ENCODE peak calls at places on chromosome 7, in seven cellular contexts. M, E, L, S, T, U and B are unnamed samples.

GRCh38 chr7:24102988-24103387 is 181.0 kb upstream of the NPY start:
- DNase-seq in M (no peak), E (no peak), L (no peak), S (no peak), T (no peak), U (no peak), B (no peak)

GRCh38 chr7:35024298-35024697 is 13.0 kb downstream of the DPY19L1 start:
- DNase-seq in M (no peak), E (no peak), L (no peak), S (no peak), T (no peak), U (no peak), B (no peak)

GRCh38 chr7:22931011-22931410 is 82.9 kb downstream of the HYCC1 start:
- DNase-seq in M (no peak), E (no peak), L (peak), S (no peak), T (no peak), U (no peak), B (peak)

GRCh38 chr7:112791465-112792168 is 1.4 kb upstream of the TMEM168 start:
- DNase-seq in M (no peak), E (no peak), L (no peak), S (no peak), T (no peak), U (no peak), B (no peak)

GRCh38 chr7:101114492-101114891 is 12.4 kb upstream of the SERPINE1 start:
- DNase-seq in M (no peak), E (no peak), L (no peak), S (no peak), T (peak), U (no peak), B (no peak)

GRCh38 chr7:131950758-131951157 is 394.3 kb upstream of the PODXL start:
- DNase-seq in M (no peak), E (no peak), L (peak), S (no peak), T (no peak), U (no peak), B (no peak)

GRCh38 chr7:105198223-105198622 is 184.2 kb downstream of the KMT2E start:
- DNase-seq in M (no peak), E (no peak), L (peak), S (no peak), T (peak), U (peak), B (peak)

GRCh38 chr7:36565792-36566356 is 158.4 kb downstream of the AOAH start:
- DNase-seq in M (no peak), E (no peak), L (no peak), S (no peak), T (no peak), U (no peak), B (peak)

GRCh38 chr7:94179466-94179865 is 175.3 kb upstream of the BET1 start:
- DNase-seq in M (no peak), E (no peak), L (no peak), S (no peak), T (no peak), U (no peak), B (no peak)

DNA sequence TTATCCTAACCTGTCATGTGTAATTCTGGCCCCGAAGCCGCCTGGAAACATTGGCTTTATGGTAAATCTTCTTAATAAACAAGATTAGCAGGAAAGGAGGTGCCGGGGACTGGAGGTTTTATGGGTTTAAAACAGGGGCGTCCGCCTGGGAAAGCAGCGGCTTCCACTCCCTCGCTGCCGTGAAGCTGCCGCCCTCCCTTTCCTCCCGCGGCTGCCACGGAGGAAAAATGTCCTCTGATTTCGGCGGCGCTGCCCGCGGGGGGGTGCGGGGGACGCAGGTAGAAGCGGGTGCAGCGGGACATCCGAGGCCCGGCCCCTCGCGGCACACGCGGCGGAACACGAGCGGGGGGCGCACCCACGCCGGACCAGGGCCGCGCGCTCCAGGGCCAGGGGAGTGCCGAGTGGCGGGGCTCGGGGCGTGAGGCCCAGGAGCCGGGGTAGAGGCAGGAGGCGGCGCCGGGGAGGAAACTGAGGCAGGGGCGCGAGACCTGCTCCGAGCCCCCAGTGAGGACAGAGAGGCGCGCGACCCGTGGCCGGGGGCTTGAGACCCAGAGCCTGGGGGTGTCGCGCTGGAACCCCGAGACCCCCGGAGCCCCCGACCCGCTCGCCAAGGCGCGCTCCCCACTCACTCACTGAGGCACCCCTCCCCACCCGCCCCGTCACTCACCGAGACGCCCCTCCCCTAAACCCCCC is 978 bp downstream of the PTPRN2 start:
- DNase-seq in M (no peak), E (no peak), L (no peak), S (no peak), T (no peak), U (peak), B (no peak)
- H3K4me3 ChIP-seq in M (no peak), E (no peak), L (no peak), S (no peak), T (no peak), U (peak), B (no peak)

GRCh38 chr7:135740868-135741267 is 7.7 kb downstream of the FAM180A start:
- DNase-seq in M (no peak), E (no peak), L (no peak), S (no peak), T (no peak), U (no peak), B (no peak)

GRCh38 chr7:135734343-135734689 is 6.3 kb upstream of the SLC13A4 start:
- DNase-seq in M (no peak), E (no peak), L (no peak), S (no peak), T (no peak), U (no peak), B (no peak)

GRCh38 chr7:135733603-135734342 is 5.8 kb upstream of the SLC13A4 start:
- DNase-seq in M (no peak), E (no peak), L (no peak), S (no peak), T (no peak), U (no peak), B (no peak)

GRCh38 chr7:135741905-135742304 is 6.7 kb downstream of the FAM180A start:
- DNase-seq in M (no peak), E (no peak), L (no peak), S (no peak), T (no peak), U (no peak), B (no peak)

DNA sequence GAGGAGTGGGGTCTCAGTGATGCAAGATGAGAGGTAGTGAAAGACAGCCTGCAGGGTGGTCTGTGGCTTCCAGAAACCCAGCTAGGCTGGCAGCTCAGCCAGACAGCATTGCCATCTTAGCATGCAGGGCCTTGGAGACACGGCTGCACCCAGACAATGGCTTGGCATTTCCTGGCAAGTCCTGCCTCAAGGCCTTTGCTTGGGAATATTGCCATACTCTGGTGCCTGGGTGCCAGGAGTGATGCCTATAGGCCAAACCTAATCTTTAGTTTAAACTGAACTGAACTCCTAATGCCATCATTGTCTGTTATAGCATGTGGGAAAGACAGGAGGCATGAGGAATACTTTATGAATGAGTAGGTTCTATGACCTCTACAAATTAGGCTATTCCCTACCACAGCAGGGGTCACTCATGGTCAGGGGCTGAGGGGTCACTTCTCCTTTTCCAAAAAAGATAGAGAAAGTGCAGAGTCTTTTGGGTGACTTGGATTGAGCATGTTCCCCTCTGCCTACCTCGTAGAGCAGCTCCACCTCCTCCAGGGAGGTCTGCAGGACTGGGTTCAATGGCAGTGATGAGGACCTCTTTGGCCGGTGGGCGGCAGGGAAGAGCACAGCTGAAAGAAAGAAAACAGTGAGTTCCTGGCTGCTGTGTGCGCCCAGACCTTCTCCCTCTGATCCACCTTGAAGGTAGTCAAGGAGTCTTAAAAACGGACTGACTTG is 8.8 kb upstream of the SLC13A4 start:
- DNase-seq in M (no peak), E (no peak), L (no peak), S (no peak), T (no peak), U (no peak), B (no peak)
- TF ChIP-seq CTCF in M (no peak), E (no peak), L (no peak), S (no peak), T (no peak), U (no peak), B (no peak)

DNA sequence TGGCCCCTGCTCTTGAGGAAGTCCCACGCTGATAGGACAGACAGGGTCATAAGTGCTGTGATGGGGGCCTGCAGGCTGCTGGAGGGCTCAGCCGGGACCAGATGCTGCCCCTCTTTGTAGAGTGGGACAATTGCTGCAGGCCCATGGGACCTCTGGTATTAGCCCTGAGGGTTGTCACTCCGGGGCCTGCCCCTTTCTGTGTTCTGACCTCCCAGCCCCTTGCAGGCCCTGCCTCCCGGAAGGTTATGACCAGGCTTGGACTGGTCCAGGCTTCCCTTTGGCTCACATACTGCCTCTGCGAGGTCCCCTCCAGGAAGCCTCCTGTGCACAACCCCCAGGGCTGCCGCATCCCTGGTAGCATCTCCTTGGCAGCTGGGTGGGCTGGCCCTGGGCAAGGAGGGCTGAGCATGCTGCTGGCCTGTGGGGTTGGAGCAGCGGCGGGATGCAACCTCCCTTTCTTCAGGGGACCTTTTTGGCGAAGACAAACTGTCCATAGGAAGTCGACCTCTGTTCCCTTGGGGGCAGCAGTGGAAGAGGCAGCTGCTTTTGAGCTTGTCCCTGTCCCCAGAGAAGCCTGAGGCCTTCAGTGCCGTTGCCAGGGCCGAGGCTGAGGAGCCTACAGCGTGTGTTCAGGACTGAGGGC is 8.8 kb downstream of the LIMK1 start:
- DNase-seq in M (no peak), E (no peak), L (no peak), S (no peak), T (no peak), U (no peak), B (no peak)
- H3K4me3 ChIP-seq in M (no peak), E (no peak), L (no peak), S (no peak), T (no peak), U (no peak), B (no peak)

DNA sequence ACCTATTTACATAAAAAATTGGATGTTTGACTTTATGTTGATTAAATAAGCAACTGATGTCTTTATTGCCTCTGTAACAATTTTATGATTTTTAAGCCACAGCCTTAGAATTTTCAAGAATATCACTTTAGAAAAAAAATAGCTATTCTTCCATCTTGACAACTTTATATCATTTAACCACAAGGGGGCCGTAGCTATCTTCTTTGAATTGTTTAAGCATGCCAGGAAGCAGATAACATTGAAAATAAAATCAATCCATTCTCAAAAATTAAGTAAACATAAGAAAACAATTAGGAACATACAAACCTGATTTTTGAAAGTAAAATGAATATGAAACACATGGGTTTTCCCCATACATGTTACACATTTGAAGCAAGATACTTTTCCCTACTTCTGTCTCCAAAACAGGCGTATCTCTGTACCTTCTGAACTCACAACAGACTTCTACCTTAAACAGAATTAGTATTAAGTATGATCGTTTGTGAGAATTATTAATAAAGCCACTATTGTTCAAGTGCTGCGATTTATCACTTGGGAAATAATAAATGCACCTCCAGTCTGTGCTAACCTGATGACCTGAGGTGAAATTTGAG is 209.0 kb downstream of the CACNA2D1 start:
- DNase-seq in M (peak), E (no peak), L (peak), S (no peak), T (no peak), U (no peak), B (peak)
- TF ChIP-seq CTCF in M (peak), E (no peak), L (peak), S (no peak), T (peak), U (no peak), B (peak)

GRCh38 chr7:369981-370621 is 80.1 kb downstream of the FOXL3 start:
- DNase-seq in M (no peak), E (peak), L (no peak), S (peak), T (no peak), U (no peak), B (no peak)
- H3K4me3 ChIP-seq in M (no peak), E (no peak), L (no peak), S (no peak), T (no peak), U (no peak), B (no peak)

GRCh38 chr7:133742709-133743538 is 384.2 kb upstream of the LRGUK start:
- DNase-seq in M (no peak), E (no peak), L (peak), S (no peak), T (peak), U (peak), B (peak)
- TF ChIP-seq CTCF in M (peak), E (no peak), L (peak), S (no peak), T (peak), U (peak), B (peak)

DNA sequence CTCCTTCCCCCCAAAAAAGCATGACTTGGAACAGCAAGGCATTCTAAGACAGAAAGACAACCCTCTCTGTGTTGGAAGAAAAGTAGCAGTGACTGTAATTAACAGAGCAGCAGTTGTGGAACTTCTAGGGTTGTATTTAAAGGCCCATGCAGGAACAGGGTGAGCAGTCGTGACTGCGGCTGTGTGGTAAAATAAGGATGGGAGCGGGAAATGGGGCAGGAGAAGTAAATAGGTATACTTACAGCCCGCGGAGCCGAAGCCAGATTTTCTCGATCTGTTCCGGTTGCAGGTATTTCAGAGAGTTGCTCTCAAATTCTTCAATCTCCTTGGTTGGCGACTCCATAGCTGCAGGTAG is 179 bp downstream of the PDE1C start:
- DNase-seq in M (no peak), E (no peak), L (no peak), S (no peak), T (no peak), U (no peak), B (no peak)
- H3K4me3 ChIP-seq in M (no peak), E (peak), L (peak), S (no peak), T (peak), U (no peak), B (no peak)

GRCh38 chr7:98229441-98229840 is 18.2 kb downstream of the BHLHA15 start:
- DNase-seq in M (no peak), E (peak), L (no peak), S (no peak), T (no peak), U (peak), B (no peak)

GRCh38 chr7:98231489-98232275 is 20.4 kb downstream of the TECPR1 start:
- DNase-seq in M (no peak), E (peak), L (no peak), S (no peak), T (no peak), U (no peak), B (no peak)

GRCh38 chr7:98230746-98231471 is 19.7 kb downstream of the BHLHA15 start:
- DNase-seq in M (no peak), E (peak), L (no peak), S (no peak), T (no peak), U (no peak), B (no peak)

GRCh38 chr7:98228801-98229200 is 17.6 kb downstream of the BHLHA15 start:
- DNase-seq in M (no peak), E (peak), L (no peak), S (no peak), T (no peak), U (no peak), B (no peak)

DNA sequence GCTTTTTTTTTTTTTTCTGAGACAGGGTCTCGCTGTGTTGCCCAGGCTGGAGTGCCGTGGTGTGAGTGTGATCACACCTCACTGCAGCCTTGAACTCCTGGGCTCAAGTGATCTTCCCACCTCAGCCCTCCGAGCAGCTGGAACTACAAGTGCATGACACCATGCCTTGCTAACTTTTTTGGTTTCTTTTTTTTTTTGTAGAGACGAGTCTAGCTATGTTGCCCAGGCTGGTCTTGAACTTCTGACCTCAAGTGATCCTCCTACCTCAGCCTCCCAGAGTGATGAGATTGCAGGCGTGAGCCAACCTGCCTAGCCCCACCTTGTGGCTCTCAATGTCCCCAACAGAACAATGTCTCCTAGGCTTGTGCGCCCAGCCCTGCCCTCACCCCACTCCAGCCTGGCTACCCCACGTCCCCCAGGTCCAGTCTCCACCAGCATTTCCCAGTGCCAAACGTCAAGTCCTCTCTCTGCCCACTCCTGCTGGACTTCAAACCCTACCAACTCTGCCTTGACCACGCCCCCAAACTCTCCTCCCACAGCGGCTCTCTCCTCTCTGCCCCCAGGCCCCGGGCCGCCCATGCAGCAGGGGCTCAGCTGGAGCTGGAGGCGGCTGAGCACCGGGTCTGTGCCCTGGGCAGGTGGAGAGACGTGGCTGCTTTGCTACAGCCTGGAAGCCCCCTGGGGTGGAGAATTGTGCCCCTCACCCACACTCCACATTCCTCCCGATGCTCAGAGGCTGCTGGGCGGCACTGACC is 18.9 kb downstream of the BHLHA15 start:
- DNase-seq in M (no peak), E (peak), L (no peak), S (no peak), T (no peak), U (no peak), B (no peak)
- TF ChIP-seq CTCF in M (no peak), E (no peak), L (no peak), S (no peak), T (no peak), U (no peak), B (no peak)

GRCh38 chr7:133948588-133948987 is 178.6 kb upstream of the LRGUK start:
- DNase-seq in M (no peak), E (no peak), L (no peak), S (no peak), T (no peak), U (no peak), B (no peak)
- H3K4me3 ChIP-seq in M (no peak), E (no peak), L (no peak), S (no peak), T (no peak), U (no peak), B (no peak)